ENCODE peak calls at places on chromosomes 12 and 14, in ten cellular contexts. C is progenitor cell of endocrine pancreas, V is BE2C, Y is foreskin fibroblast, L is PC-3, K is WTC11, F is HFFc6, J is PC-9, H is HCT116, W is brain microvascular endothelial cell. M is an unnamed sample.

GRCh38 chr14:73783107-73783727 is 68.4 kb upstream of the PTGR2 start:
- DNase-seq in H (no peak), Y (no peak), C (no peak), W (no peak), V (no peak), K (no peak), L (no peak), J (no peak), F (no peak), M (no peak)

GRCh38 chr12:14313379-14313778 is 52.1 kb upstream of the ATF7IP start:
- DNase-seq in K (no peak), C (no peak), V (no peak), L (no peak), J (no peak), Y (no peak), H (no peak), F (peak; percentile 55), W (no peak), M (no peak)

GRCh38 chr12:30450872-30451271 is 244.8 kb downstream of the IPO8 start:
- DNase-seq in L (peak; percentile 73), H (no peak), J (no peak), Y (peak; percentile 73), V (peak; percentile 64), C (no peak), W (peak; percentile 43), F (no peak), K (no peak), M (no peak)

GRCh38 chr14:75393794-75394193 is 34.0 kb upstream of the JDP2 start:
- DNase-seq in K (no peak), Y (no peak), L (no peak), V (no peak), J (no peak), C (no peak), W (no peak), F (no peak), H (no peak), M (no peak)

GRCh38 chr12:1551496-1551895 is 42.9 kb downstream of the FBXL14 start:
- DNase-seq in K (no peak), J (no peak), F (no peak), W (no peak), C (no peak), V (no peak), H (no peak), Y (no peak), L (no peak), M (no peak)

GRCh38 chr12:62210422-62210821 is 49.8 kb upstream of the USP15 start:
- DNase-seq in V (peak; percentile 54), K (peak; percentile 40), J (no peak), H (peak; percentile 37), Y (peak; percentile 33), W (peak; percentile 61), F (peak; percentile 38), C (no peak), L (peak; percentile 69), M (peak; percentile 39)

GRCh38 chr14:53971501-53971900 is 14.9 kb upstream of the BMP4 start:
- DNase-seq in H (no peak), C (no peak), Y (no peak), J (no peak), L (no peak), V (no peak), F (no peak), W (no peak), K (no peak), M (no peak)

GRCh38 chr14:74179775-74180354 is 59.4 kb upstream of the VSX2 start:
- DNase-seq in C (no peak), W (no peak), Y (no peak), L (no peak), H (no peak), F (no peak), K (no peak), J (no peak), V (no peak), M (no peak)

GRCh38 chr12:63103489-63104131 is 47.4 kb downstream of the AVPR1A start:
- DNase-seq in V (no peak), C (no peak), J (no peak), L (peak; percentile 65), H (peak; percentile 16), Y (no peak), F (peak; percentile 3), W (no peak), K (no peak), M (peak; percentile 27)

GRCh38 chr14:33782923-33783322 is 168.0 kb downstream of the EGLN3 start:
- DNase-seq in Y (no peak), K (no peak), J (no peak), W (no peak), F (no peak), C (no peak), V (no peak), H (no peak), L (no peak), M (no peak)

GRCh38 chr12:106248849-106249371 is 1.1 kb upstream of the CKAP4 start:
- DNase-seq in K (no peak), F (peak; percentile 71), J (no peak), C (no peak), H (no peak), Y (peak; percentile 75), V (no peak), L (peak; percentile 42), W (peak; percentile 47), M (peak; percentile 58)

GRCh38 chr12:123898673-123899072 is 74.0 kb downstream of the CCDC92 start:
- DNase-seq in L (no peak), W (no peak), F (no peak), J (no peak), Y (no peak), K (peak; percentile 35), V (no peak), C (no peak), H (no peak), M (no peak)

GRCh38 chr14:24430143-24430681 is 458 bp downstream of the KHNYN start:
- DNase-seq in W (peak; percentile 59), K (peak; percentile 70), Y (peak; percentile 85), L (peak; percentile 62), H (no peak), V (peak; percentile 69), J (no peak), C (peak; percentile 63), F (peak; percentile 44), M (peak; percentile 89)

GRCh38 chr14:76754586-76754985 is 6.7 kb upstream of the VASH1 start:
- DNase-seq in C (no peak), V (no peak), Y (no peak), F (no peak), J (no peak), L (no peak), H (no peak), K (no peak), W (no peak), M (no peak)

GRCh38 chr14:76324133-76324532 is 51.8 kb upstream of the ESRRB start:
- DNase-seq in F (no peak), Y (no peak), V (no peak), L (no peak), K (no peak), H (no peak), J (no peak), C (no peak), W (no peak), M (no peak)

GRCh38 chr12:75986001-75986739 is 45.4 kb downstream of the PHLDA1 start:
- DNase-seq in C (no peak), V (no peak), L (no peak), K (no peak), H (no peak), Y (no peak), J (no peak), W (no peak), F (no peak), M (no peak)

GRCh38 chr14:54322668-54323380 is 74.0 kb upstream of the CDKN3 start:
- DNase-seq in J (no peak), Y (no peak), K (no peak), H (no peak), F (no peak), W (no peak), C (no peak), V (no peak), L (no peak), M (no peak)

GRCh38 chr14:45558183-45558582 is 305.2 kb upstream of the MIS18BP1 start:
- DNase-seq in F (no peak), V (no peak), L (no peak), H (no peak), K (no peak), C (no peak), Y (no peak), W (no peak), J (no peak), M (no peak)

DNA sequence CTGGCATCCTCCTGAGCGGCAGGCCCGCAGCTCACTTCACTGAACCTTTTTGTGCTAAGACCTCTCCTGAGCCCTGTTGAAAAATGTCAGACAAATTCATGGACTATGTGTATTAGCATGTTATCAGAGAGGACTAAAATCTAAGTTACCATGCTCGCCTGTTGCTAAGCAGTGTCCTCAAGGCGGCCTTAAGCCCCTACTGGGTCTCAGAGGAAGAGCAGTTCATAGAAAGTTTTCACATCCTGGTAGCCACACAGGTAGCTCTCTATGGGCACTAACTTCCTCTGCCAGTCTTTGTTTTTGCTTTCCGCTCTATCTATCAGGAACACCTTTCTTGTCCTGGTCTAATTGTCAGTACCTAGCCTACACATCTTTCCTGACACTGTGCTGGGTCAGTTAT is 306.6 kb upstream of the MIS18BP1 start:
- DNase-seq in H (no peak), J (no peak), K (no peak), Y (no peak), C (no peak), V (no peak), F (no peak), L (peak; percentile 7), W (no peak), M (no peak)
- TF ChIP-seq CTCF in H (no peak), J (no peak), K (no peak), Y (no peak), C (no peak), V (no peak), F (no peak), L (peak; percentile 14), W (no peak), M (no peak)

GRCh38 chr12:77615331-77615730 is 215.4 kb upstream of the NAV3 start:
- DNase-seq in C (no peak), K (peak; percentile 18), Y (no peak), H (peak; percentile 6), L (peak; percentile 33), W (peak; percentile 39), J (no peak), F (peak; percentile 2), V (no peak), M (no peak)
- TF ChIP-seq CTCF in C (peak; percentile 5), K (peak; percentile 13), Y (peak; percentile 8), H (peak; percentile 52), L (peak; percentile 47), W (peak; percentile 63), J (no peak), F (peak; percentile 69), V (peak; percentile 9), M (no peak)

DNA sequence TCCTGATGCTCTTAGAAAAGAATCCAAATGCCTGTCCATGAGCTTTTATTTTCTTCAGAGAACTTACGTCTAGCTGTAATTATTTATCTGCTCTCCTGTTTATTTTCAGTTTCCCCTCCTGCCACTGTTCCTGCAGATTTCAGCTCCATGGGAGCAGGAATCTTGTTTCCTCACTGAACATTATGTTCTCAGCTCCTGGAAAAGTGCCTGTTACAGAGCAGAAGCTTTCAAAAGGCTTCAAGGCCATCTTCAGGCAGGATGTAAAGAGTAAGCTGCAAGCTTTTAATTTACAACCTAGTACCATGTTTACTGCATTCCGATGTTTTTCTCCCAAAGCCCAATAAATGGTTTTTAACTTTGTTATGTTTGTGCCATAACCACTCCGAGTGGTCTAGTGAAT is 98.4 kb upstream of the BTG1 start:
- DNase-seq in L (no peak), F (no peak), K (no peak), V (no peak), H (no peak), J (no peak), Y (peak; percentile 63), W (no peak), C (no peak), M (no peak)
- TF ChIP-seq CTCF in L (no peak), F (no peak), K (no peak), V (no peak), H (no peak), J (no peak), Y (no peak), W (no peak), C (no peak), M (no peak)

GRCh38 chr12:6493580-6494350 is at the start of gene NCAPD2:
- DNase-seq in V (peak; percentile 97), J (peak; percentile 93), L (peak; percentile 94), W (peak; percentile 97), Y (peak; percentile 95), H (peak; percentile 91), C (peak; percentile 96), F (peak; percentile 97), K (peak; percentile 93), M (peak; percentile 95)
- TF ChIP-seq CTCF in V (peak; percentile 18), J (peak; percentile 46), L (no peak), W (peak; percentile 19), Y (peak; percentile 1), H (peak; percentile 24), C (peak; percentile 46), F (peak; percentile 66), K (no peak), M (no peak)